ENCODE peak calls at places on chromosomes 7 and 10, in four cellular contexts. Q, B, H and X are unnamed samples.

GRCh38 chr7:7693881-7694280 is 24.5 kb downstream of the RPA3 start:
- DNase-seq in Q (no peak), B (peak), H (no peak), X (no peak)

GRCh38 chr10:33042565-33042964 is 84.5 kb upstream of the ITGB1 start:
- DNase-seq in Q (no peak), B (no peak), H (no peak), X (no peak)

GRCh38 chr7:157684596-157685429 is 348.0 kb downstream of the DNAJB6 start:
- DNase-seq in H (no peak), B (no peak), Q (no peak), X (no peak)

GRCh38 chr10:43315096-43315495 is 48.2 kb upstream of the RASGEF1A start:
- DNase-seq in B (no peak), H (no peak), Q (no peak), X (no peak)

GRCh38 chr10:131689954-131690669 is 210.7 kb upstream of the PPP2R2D start:
- DNase-seq in B (no peak), H (no peak), Q (no peak), X (no peak)

GRCh38 chr10:73941300-73941699 is 30.4 kb downstream of the PLAU start:
- DNase-seq in B (no peak), H (no peak), Q (no peak), X (no peak)

GRCh38 chr7:121369462-121369861 is 26.6 kb downstream of the FAM3C start:
- DNase-seq in B (peak), H (no peak), Q (no peak), X (no peak)

GRCh38 chr10:81116201-81116600 is 578.5 kb downstream of the SH2D4B start:
- DNase-seq in H (no peak), B (peak), Q (no peak), X (no peak)

GRCh38 chr7:55325371-55325792 is 39.8 kb upstream of the LANCL2 start:
- DNase-seq in H (no peak), Q (no peak), B (peak), X (no peak)

GRCh38 chr7:142771353-142771723 is 568 bp downstream of the PRSS2 start:
- DNase-seq in B (no peak), Q (no peak), H (no peak), X (no peak)

GRCh38 chr10:18668026-18668425 is 8.8 kb downstream of the ARL5B start:
- DNase-seq in B (no peak), Q (no peak), H (no peak), X (no peak)

GRCh38 chr10:28715757-28716156 is 38.4 kb downstream of the BAMBI start:
- DNase-seq in H (no peak), B (no peak), Q (no peak), X (no peak)

GRCh38 chr10:89518876-89519842 is 16.2 kb downstream of the SLC16A12 start:
- DNase-seq in B (no peak), Q (no peak), H (no peak), X (no peak)

GRCh38 chr7:79420464-79420863 is 33.0 kb downstream of the MAGI2 start:
- DNase-seq in H (no peak), B (peak), Q (no peak), X (no peak)

GRCh38 chr7:96667026-96667425 is 42.6 kb downstream of the SEM1 start:
- DNase-seq in H (no peak), B (no peak), Q (no peak), X (no peak)

GRCh38 chr10:117005454-117006055 is 568 bp upstream of the SHTN1 start:
- DNase-seq in B (no peak), H (peak), Q (peak), X (no peak)

GRCh38 chr7:78020874-78021249 is 222.3 kb downstream of the PHTF2 start:
- DNase-seq in H (no peak), Q (no peak), B (no peak), X (no peak)

GRCh38 chr10:62666264-62666663 is 138.3 kb upstream of the ADO start:
- DNase-seq in B (no peak), Q (no peak), H (no peak), X (no peak)

GRCh38 chr10:125083576-125083920 is 76.8 kb downstream of the CTBP2 start:
- DNase-seq in H (no peak), Q (no peak), B (peak), X (no peak)

GRCh38 chr7:30688718-30689221 is 6.5 kb upstream of the CRHR2 start:
- DNase-seq in B (peak), H (no peak), Q (no peak), X (no peak)

GRCh38 chr7:139738101-139738489 is 39.7 kb downstream of the HIPK2 start:
- DNase-seq in Q (no peak), H (no peak), B (no peak), X (no peak)
- TF ChIP-seq CTCF in Q (no peak), H (no peak), B (no peak), X (no peak)

DNA sequence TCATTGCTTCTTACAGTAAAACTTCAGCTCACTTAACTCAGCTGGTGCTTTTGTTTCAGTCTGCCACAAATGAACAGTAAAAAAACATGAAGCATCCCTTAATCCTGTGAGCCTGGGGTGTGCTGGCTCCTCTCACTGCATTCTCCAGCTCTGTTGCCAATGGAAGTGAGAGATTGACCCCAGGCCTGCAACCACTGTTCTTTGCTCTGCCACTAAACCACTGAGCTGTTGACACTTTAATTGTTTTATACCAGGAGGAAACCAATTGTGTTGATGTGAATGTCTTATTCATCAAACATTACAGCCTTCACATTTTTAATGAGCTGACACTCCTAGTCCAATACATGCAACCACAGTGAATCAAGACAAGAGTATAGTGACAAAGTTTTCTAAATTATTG is 69.4 kb upstream of the FZD1 start:
- DNase-seq in B (no peak), H (no peak), Q (no peak), X (no peak)
- TF ChIP-seq CTCF in B (no peak), H (no peak), Q (no peak), X (no peak)

GRCh38 chr10:119526606-119527592 is 15.6 kb downstream of the RGS10 start:
- DNase-seq in B (no peak), Q (no peak), H (no peak), X (no peak)
- TF ChIP-seq CTCF in B (peak), Q (peak), H (peak), X (no peak)

DNA sequence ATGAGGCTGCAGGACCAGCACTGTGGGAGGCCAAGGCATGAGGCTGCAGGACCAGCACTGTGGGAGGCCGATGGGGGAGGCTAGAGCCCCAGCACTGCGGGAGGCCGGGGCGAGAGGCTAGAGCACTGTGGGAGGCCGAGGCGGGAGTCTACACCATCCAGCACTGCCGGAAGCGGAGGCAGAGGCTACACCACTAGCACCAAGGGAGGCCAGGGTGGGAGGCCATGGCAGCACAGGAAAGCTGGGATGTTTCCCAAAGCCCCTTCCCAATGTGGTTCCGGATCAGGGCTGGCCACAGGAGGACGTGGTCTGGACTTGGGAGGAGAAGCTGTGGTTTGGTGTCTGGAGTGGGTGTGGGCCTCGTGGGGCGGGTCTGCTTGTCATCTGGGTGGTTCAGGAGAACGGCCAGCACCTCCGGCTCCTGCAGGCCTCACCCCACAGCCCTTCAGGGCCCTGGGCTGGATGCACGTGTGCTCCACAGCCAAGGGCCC is 43.6 kb downstream of the PDGFA start:
- DNase-seq in H (no peak), B (no peak), Q (no peak), X (peak)
- TF ChIP-seq CTCF in H (no peak), B (no peak), Q (no peak), X (no peak)

GRCh38 chr10:22244001-22244400 is 26.2 kb upstream of the EBLN1 start:
- DNase-seq in Q (no peak), H (no peak), B (no peak), X (no peak)
- TF ChIP-seq CTCF in Q (no peak), H (peak), B (no peak), X (no peak)

DNA sequence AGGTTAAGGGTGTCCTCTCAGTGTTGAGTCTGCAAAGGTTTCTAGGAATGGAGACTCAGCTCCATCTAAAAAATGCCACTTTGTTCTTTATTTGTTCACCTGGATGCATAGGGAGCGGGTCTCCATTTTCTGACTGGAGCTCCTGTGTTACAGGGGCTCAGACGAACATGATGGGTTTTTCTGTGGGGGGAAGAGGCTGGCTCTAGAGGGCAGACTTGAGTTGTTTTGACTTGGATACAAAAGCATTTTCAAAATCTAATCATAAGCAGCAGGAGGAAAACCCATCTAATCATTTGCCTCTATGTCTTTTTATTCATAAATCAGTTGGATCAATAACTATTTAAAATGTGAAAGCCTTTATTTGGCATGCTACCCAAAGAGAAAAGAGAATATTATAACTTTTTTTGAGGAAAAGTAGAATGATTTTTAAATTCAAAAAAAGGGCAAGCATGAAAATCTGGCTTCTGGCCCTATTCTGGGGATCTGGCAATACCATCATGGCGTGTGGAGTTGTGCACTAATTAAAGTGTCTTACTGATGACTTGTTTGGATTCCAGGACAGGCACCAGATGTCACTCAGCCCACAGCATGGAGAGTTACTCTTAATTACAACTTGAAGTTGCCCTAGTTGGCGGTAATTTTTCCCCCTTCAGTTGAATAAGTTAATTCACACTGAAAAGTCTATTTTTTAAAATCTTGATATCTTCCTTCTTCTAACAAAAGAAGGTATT is 594.9 kb downstream of the REEP3 start:
- DNase-seq in B (no peak), H (peak), Q (no peak), X (no peak)
- TF ChIP-seq CTCF in B (peak), H (no peak), Q (peak), X (no peak)

DNA sequence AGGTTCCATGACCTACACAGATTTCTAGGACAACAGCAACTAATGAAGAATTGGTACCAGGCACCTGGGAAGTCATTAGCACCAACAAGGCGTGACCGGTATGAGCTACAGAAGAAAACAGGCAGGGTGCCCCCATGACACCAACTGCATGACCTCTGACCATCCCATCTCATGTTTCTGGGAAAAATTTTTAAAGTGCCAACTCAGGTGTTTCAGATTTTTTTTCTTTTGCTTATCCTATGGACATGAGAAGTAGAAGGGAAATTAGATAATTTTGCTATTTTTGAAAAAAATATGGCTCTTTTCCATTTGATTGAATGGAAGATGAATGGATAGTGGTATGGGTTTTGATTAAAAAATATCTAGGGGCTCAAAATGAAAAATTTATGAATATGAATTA is 154.8 kb downstream of the NRCAM start:
- DNase-seq in H (no peak), B (no peak), Q (no peak), X (no peak)
- TF ChIP-seq CTCF in H (no peak), B (no peak), Q (no peak), X (no peak)